ENCODE peak calls at places on chromosomes 3 and 15, in ten cellular contexts. One of them, this sample, is unnamed.

GRCh38 chr3:13338996-13339395 is 81.1 kb downstream of the NUP210 start:
- DNase-seq in OCI-LY7: no peak
- DNase-seq in activated CD4-positive, alpha-beta T cell treated with anti-CD3 and anti-CD28 coated beads for 48 hours: no peak
- DNase-seq in hepatocyte: no peak
- DNase-seq in nephron progenitor cell: no peak
- DNase-seq in ascending aorta: no peak
- DNase-seq in endothelial cell of umbilical vein: no peak
- DNase-seq in aorta: no peak
- DNase-seq in NCI-H146: no peak
- DNase-seq in hypothalamus: no peak
- DNase-seq in this sample: no peak

GRCh38 chr3:163811996-163812395 is 1266.3 kb downstream of the SI start:
- DNase-seq in OCI-LY7: no peak
- DNase-seq in activated CD4-positive, alpha-beta T cell treated with anti-CD3 and anti-CD28 coated beads for 48 hours: no peak
- DNase-seq in hepatocyte: no peak
- DNase-seq in nephron progenitor cell: no peak
- DNase-seq in ascending aorta: no peak
- DNase-seq in endothelial cell of umbilical vein: no peak
- DNase-seq in aorta: no peak
- DNase-seq in NCI-H146: no peak
- DNase-seq in hypothalamus: no peak
- DNase-seq in this sample: no peak

GRCh38 chr15:99443768-99444446 is 121.9 kb upstream of the MEF2A start:
- DNase-seq in OCI-LY7: no peak
- DNase-seq in activated CD4-positive, alpha-beta T cell treated with anti-CD3 and anti-CD28 coated beads for 48 hours: no peak
- DNase-seq in hepatocyte: no peak
- DNase-seq in nephron progenitor cell: no peak
- DNase-seq in ascending aorta: peak
- DNase-seq in endothelial cell of umbilical vein: no peak
- DNase-seq in aorta: peak
- DNase-seq in NCI-H146: no peak
- DNase-seq in hypothalamus: no peak
- DNase-seq in this sample: no peak

GRCh38 chr15:63329567-63330350 is 51.9 kb downstream of the CA12 start:
- DNase-seq in OCI-LY7: no peak
- DNase-seq in activated CD4-positive, alpha-beta T cell treated with anti-CD3 and anti-CD28 coated beads for 48 hours: no peak
- DNase-seq in hepatocyte: no peak
- DNase-seq in nephron progenitor cell: no peak
- DNase-seq in ascending aorta: no peak
- DNase-seq in endothelial cell of umbilical vein: no peak
- DNase-seq in aorta: no peak
- DNase-seq in NCI-H146: peak
- DNase-seq in hypothalamus: no peak
- DNase-seq in this sample: no peak

GRCh38 chr3:140388525-140388924 is 289.3 kb upstream of the TRIM42 start:
- DNase-seq in OCI-LY7: no peak
- DNase-seq in activated CD4-positive, alpha-beta T cell treated with anti-CD3 and anti-CD28 coated beads for 48 hours: no peak
- DNase-seq in hepatocyte: no peak
- DNase-seq in nephron progenitor cell: no peak
- DNase-seq in ascending aorta: no peak
- DNase-seq in endothelial cell of umbilical vein: no peak
- DNase-seq in aorta: no peak
- DNase-seq in NCI-H146: no peak
- DNase-seq in hypothalamus: no peak
- DNase-seq in this sample: no peak

GRCh38 chr3:129122697-129123055 is 1.1 kb upstream of the RAB43 start:
- DNase-seq in OCI-LY7: no peak
- DNase-seq in activated CD4-positive, alpha-beta T cell treated with anti-CD3 and anti-CD28 coated beads for 48 hours: no peak
- DNase-seq in hepatocyte: peak
- DNase-seq in nephron progenitor cell: no peak
- DNase-seq in ascending aorta: no peak
- DNase-seq in endothelial cell of umbilical vein: no peak
- DNase-seq in aorta: no peak
- DNase-seq in NCI-H146: no peak
- DNase-seq in hypothalamus: no peak
- DNase-seq in this sample: no peak

GRCh38 chr3:10550705-10551104 is 45.3 kb upstream of the ATP2B2 start:
- DNase-seq in OCI-LY7: no peak
- DNase-seq in activated CD4-positive, alpha-beta T cell treated with anti-CD3 and anti-CD28 coated beads for 48 hours: no peak
- DNase-seq in hepatocyte: no peak
- DNase-seq in nephron progenitor cell: no peak
- DNase-seq in ascending aorta: peak
- DNase-seq in endothelial cell of umbilical vein: no peak
- DNase-seq in aorta: no peak
- DNase-seq in NCI-H146: no peak
- DNase-seq in hypothalamus: no peak
- DNase-seq in this sample: no peak

GRCh38 chr3:189210251-189210770 is 38.5 kb downstream of the TPRG1 start:
- DNase-seq in OCI-LY7: no peak
- DNase-seq in activated CD4-positive, alpha-beta T cell treated with anti-CD3 and anti-CD28 coated beads for 48 hours: no peak
- DNase-seq in hepatocyte: no peak
- DNase-seq in nephron progenitor cell: no peak
- DNase-seq in ascending aorta: no peak
- DNase-seq in endothelial cell of umbilical vein: no peak
- DNase-seq in aorta: no peak
- DNase-seq in NCI-H146: no peak
- DNase-seq in hypothalamus: no peak
- DNase-seq in this sample: no peak

GRCh38 chr3:16512435-16513140 is 911 bp downstream of the RFTN1 start:
- DNase-seq in OCI-LY7: peak
- DNase-seq in activated CD4-positive, alpha-beta T cell treated with anti-CD3 and anti-CD28 coated beads for 48 hours: peak
- DNase-seq in hepatocyte: peak
- DNase-seq in nephron progenitor cell: peak
- DNase-seq in ascending aorta: peak
- DNase-seq in endothelial cell of umbilical vein: peak
- DNase-seq in aorta: peak
- DNase-seq in NCI-H146: peak
- DNase-seq in hypothalamus: no peak
- DNase-seq in this sample: peak

GRCh38 chr3:180325533-180325932 is 276.4 kb upstream of the TTC14 start:
- DNase-seq in OCI-LY7: no peak
- DNase-seq in activated CD4-positive, alpha-beta T cell treated with anti-CD3 and anti-CD28 coated beads for 48 hours: no peak
- DNase-seq in hepatocyte: no peak
- DNase-seq in nephron progenitor cell: no peak
- DNase-seq in ascending aorta: no peak
- DNase-seq in endothelial cell of umbilical vein: no peak
- DNase-seq in aorta: no peak
- DNase-seq in NCI-H146: no peak
- DNase-seq in hypothalamus: no peak
- DNase-seq in this sample: no peak

GRCh38 chr3:65672876-65673815 is 365.6 kb downstream of the MAGI1 start:
- DNase-seq in OCI-LY7: peak
- DNase-seq in activated CD4-positive, alpha-beta T cell treated with anti-CD3 and anti-CD28 coated beads for 48 hours: peak
- DNase-seq in hepatocyte: peak
- DNase-seq in nephron progenitor cell: peak
- DNase-seq in ascending aorta: no peak
- DNase-seq in endothelial cell of umbilical vein: peak
- DNase-seq in aorta: peak
- DNase-seq in NCI-H146: peak
- DNase-seq in hypothalamus: peak
- DNase-seq in this sample: peak

GRCh38 chr3:14885307-14885706 is 62.1 kb upstream of the NR2C2 start:
- DNase-seq in OCI-LY7: no peak
- DNase-seq in activated CD4-positive, alpha-beta T cell treated with anti-CD3 and anti-CD28 coated beads for 48 hours: peak
- DNase-seq in hepatocyte: no peak
- DNase-seq in nephron progenitor cell: no peak
- DNase-seq in ascending aorta: no peak
- DNase-seq in endothelial cell of umbilical vein: no peak
- DNase-seq in aorta: no peak
- DNase-seq in NCI-H146: no peak
- DNase-seq in hypothalamus: no peak
- DNase-seq in this sample: no peak